ENCODE peak calls at places on chromosomes 4 and X, in ten cellular contexts. One of them, this sample, is unnamed.

GRCh38 chr4:78689700-78690318 is 86.3 kb upstream of the BMP2K start:
- DNase-seq in GM12865: no peak
- DNase-seq in BJ: no peak
- DNase-seq in pulmonary artery endothelial cell: no peak
- DNase-seq in SK-N-DZ: no peak
- DNase-seq in sigmoid colon: no peak
- DNase-seq in M059J: peak; percentile 61
- DNase-seq in Peyer's patch: no peak
- DNase-seq in NCI-H748 treated with DMSO at 0.1 percent for 48 hours: no peak
- DNase-seq in GM13976: no peak
- DNase-seq in this sample: no peak

GRCh38 chr4:1210971-1211370 is 38.0 kb downstream of the CTBP1 start:
- DNase-seq in GM12865: no peak
- DNase-seq in BJ: no peak
- DNase-seq in pulmonary artery endothelial cell: no peak
- DNase-seq in SK-N-DZ: no peak
- DNase-seq in sigmoid colon: peak; percentile 72
- DNase-seq in M059J: no peak
- DNase-seq in Peyer's patch: peak; percentile 42
- DNase-seq in NCI-H748 treated with DMSO at 0.1 percent for 48 hours: no peak
- DNase-seq in GM13976: no peak
- DNase-seq in this sample: no peak

GRCh38 chr4:3291969-3292570 is 751 bp upstream of the RGS12 start:
- DNase-seq in GM12865: no peak
- DNase-seq in BJ: no peak
- DNase-seq in pulmonary artery endothelial cell: no peak
- DNase-seq in SK-N-DZ: peak; percentile 36
- DNase-seq in sigmoid colon: peak; percentile 82
- DNase-seq in M059J: peak; percentile 72
- DNase-seq in Peyer's patch: peak; percentile 77
- DNase-seq in NCI-H748 treated with DMSO at 0.1 percent for 48 hours: no peak
- DNase-seq in GM13976: no peak
- DNase-seq in this sample: peak; percentile 23

GRCh38 chr4:55125087-55125721 is at the start of gene KDR:
- DNase-seq in GM12865: no peak
- DNase-seq in BJ: no peak
- DNase-seq in pulmonary artery endothelial cell: no peak
- DNase-seq in SK-N-DZ: no peak
- DNase-seq in sigmoid colon: no peak
- DNase-seq in M059J: peak; percentile 13
- DNase-seq in Peyer's patch: no peak
- DNase-seq in NCI-H748 treated with DMSO at 0.1 percent for 48 hours: no peak
- DNase-seq in GM13976: no peak
- DNase-seq in this sample: no peak

GRCh38 chr4:140149851-140150635 is 3.9 kb downstream of the MAML3 start:
- DNase-seq in GM12865: peak; percentile 24
- DNase-seq in BJ: no peak
- DNase-seq in pulmonary artery endothelial cell: no peak
- DNase-seq in SK-N-DZ: peak; percentile 57
- DNase-seq in sigmoid colon: peak; percentile 91
- DNase-seq in M059J: peak; percentile 69
- DNase-seq in Peyer's patch: peak; percentile 88
- DNase-seq in NCI-H748 treated with DMSO at 0.1 percent for 48 hours: peak; percentile 48
- DNase-seq in GM13976: peak; percentile 20
- DNase-seq in this sample: peak; percentile 75

GRCh38 chrX:12548341-12548740 is 242.9 kb upstream of the PRPS2 start:
- DNase-seq in GM12865: no peak
- DNase-seq in BJ: no peak
- DNase-seq in pulmonary artery endothelial cell: no peak
- DNase-seq in SK-N-DZ: no peak
- DNase-seq in sigmoid colon: no peak
- DNase-seq in M059J: no peak
- DNase-seq in Peyer's patch: no peak
- DNase-seq in NCI-H748 treated with DMSO at 0.1 percent for 48 hours: no peak
- DNase-seq in GM13976: no peak
- DNase-seq in this sample: no peak

GRCh38 chr4:3713817-3714641 is 52.2 kb upstream of the ADRA2C start:
- DNase-seq in GM12865: no peak
- DNase-seq in BJ: no peak
- DNase-seq in pulmonary artery endothelial cell: no peak
- DNase-seq in SK-N-DZ: no peak
- DNase-seq in sigmoid colon: no peak
- DNase-seq in M059J: no peak
- DNase-seq in Peyer's patch: no peak
- DNase-seq in NCI-H748 treated with DMSO at 0.1 percent for 48 hours: no peak
- DNase-seq in GM13976: no peak
- DNase-seq in this sample: no peak

GRCh38 chr4:109406337-109406931 is 27.2 kb upstream of the SEC24B start:
- DNase-seq in GM12865: peak; percentile 75
- DNase-seq in BJ: peak; percentile 11
- DNase-seq in pulmonary artery endothelial cell: no peak
- DNase-seq in SK-N-DZ: peak; percentile 40
- DNase-seq in sigmoid colon: no peak
- DNase-seq in M059J: peak; percentile 47
- DNase-seq in Peyer's patch: no peak
- DNase-seq in NCI-H748 treated with DMSO at 0.1 percent for 48 hours: no peak
- DNase-seq in GM13976: peak; percentile 50
- DNase-seq in this sample: peak; percentile 40

GRCh38 chr4:173316060-173316459 is 18.1 kb downstream of the HMGB2 start:
- DNase-seq in GM12865: no peak
- DNase-seq in BJ: no peak
- DNase-seq in pulmonary artery endothelial cell: no peak
- DNase-seq in SK-N-DZ: no peak
- DNase-seq in sigmoid colon: no peak
- DNase-seq in M059J: no peak
- DNase-seq in Peyer's patch: no peak
- DNase-seq in NCI-H748 treated with DMSO at 0.1 percent for 48 hours: no peak
- DNase-seq in GM13976: no peak
- DNase-seq in this sample: no peak

GRCh38 chrX:151920101-151920500 is 7.4 kb downstream of the MAGEA4 start:
- DNase-seq in GM12865: no peak
- DNase-seq in BJ: no peak
- DNase-seq in pulmonary artery endothelial cell: no peak
- DNase-seq in SK-N-DZ: no peak
- DNase-seq in sigmoid colon: no peak
- DNase-seq in M059J: no peak
- DNase-seq in Peyer's patch: no peak
- DNase-seq in NCI-H748 treated with DMSO at 0.1 percent for 48 hours: no peak
- DNase-seq in GM13976: no peak
- DNase-seq in this sample: no peak

GRCh38 chr4:112082954-112083586 is 62.2 kb upstream of the FAM241A start:
- DNase-seq in GM12865: no peak
- DNase-seq in BJ: peak; percentile 50
- DNase-seq in pulmonary artery endothelial cell: peak; percentile 99
- DNase-seq in SK-N-DZ: no peak
- DNase-seq in sigmoid colon: no peak
- DNase-seq in M059J: peak; percentile 94
- DNase-seq in Peyer's patch: peak; percentile 53
- DNase-seq in NCI-H748 treated with DMSO at 0.1 percent for 48 hours: no peak
- DNase-seq in GM13976: no peak
- DNase-seq in this sample: no peak

GRCh38 chrX:9052081-9052480 is 18.2 kb upstream of the FAM9B start:
- DNase-seq in GM12865: no peak
- DNase-seq in BJ: no peak
- DNase-seq in pulmonary artery endothelial cell: no peak
- DNase-seq in SK-N-DZ: no peak
- DNase-seq in sigmoid colon: no peak
- DNase-seq in M059J: no peak
- DNase-seq in Peyer's patch: no peak
- DNase-seq in NCI-H748 treated with DMSO at 0.1 percent for 48 hours: no peak
- DNase-seq in GM13976: no peak
- DNase-seq in this sample: no peak

GRCh38 chr4:106852416-106852815 is 183.7 kb downstream of the DKK2 start:
- DNase-seq in GM12865: no peak
- DNase-seq in BJ: no peak
- DNase-seq in pulmonary artery endothelial cell: no peak
- DNase-seq in SK-N-DZ: no peak
- DNase-seq in sigmoid colon: no peak
- DNase-seq in M059J: no peak
- DNase-seq in Peyer's patch: no peak
- DNase-seq in NCI-H748 treated with DMSO at 0.1 percent for 48 hours: no peak
- DNase-seq in GM13976: no peak
- DNase-seq in this sample: no peak

GRCh38 chr4:118773082-118773792 is 62.7 kb downstream of the SEC24D start:
- DNase-seq in GM12865: no peak
- DNase-seq in BJ: no peak
- DNase-seq in pulmonary artery endothelial cell: no peak
- DNase-seq in SK-N-DZ: no peak
- DNase-seq in sigmoid colon: no peak
- DNase-seq in M059J: no peak
- DNase-seq in Peyer's patch: no peak
- DNase-seq in NCI-H748 treated with DMSO at 0.1 percent for 48 hours: no peak
- DNase-seq in GM13976: no peak
- DNase-seq in this sample: no peak

GRCh38 chr4:114257516-114257915 is 278.1 kb upstream of the ARSJ start:
- DNase-seq in GM12865: no peak
- DNase-seq in BJ: no peak
- DNase-seq in pulmonary artery endothelial cell: no peak
- DNase-seq in SK-N-DZ: no peak
- DNase-seq in sigmoid colon: no peak
- DNase-seq in M059J: no peak
- DNase-seq in Peyer's patch: no peak
- DNase-seq in NCI-H748 treated with DMSO at 0.1 percent for 48 hours: no peak
- DNase-seq in GM13976: no peak
- DNase-seq in this sample: no peak

GRCh38 chr4:176563591-176563990 is 229.1 kb downstream of the VEGFC start:
- DNase-seq in GM12865: no peak
- DNase-seq in BJ: no peak
- DNase-seq in pulmonary artery endothelial cell: no peak
- DNase-seq in SK-N-DZ: no peak
- DNase-seq in sigmoid colon: no peak
- DNase-seq in M059J: no peak
- DNase-seq in Peyer's patch: no peak
- DNase-seq in NCI-H748 treated with DMSO at 0.1 percent for 48 hours: peak; percentile 40
- DNase-seq in GM13976: no peak
- DNase-seq in this sample: peak; percentile 63

GRCh38 chr4:8050555-8051206 is 107.9 kb downstream of the ABLIM2 start:
- DNase-seq in GM12865: no peak
- DNase-seq in BJ: no peak
- DNase-seq in pulmonary artery endothelial cell: no peak
- DNase-seq in SK-N-DZ: no peak
- DNase-seq in sigmoid colon: peak; percentile 93
- DNase-seq in M059J: peak; percentile 20
- DNase-seq in Peyer's patch: peak; percentile 64
- DNase-seq in NCI-H748 treated with DMSO at 0.1 percent for 48 hours: peak; percentile 75
- DNase-seq in GM13976: no peak
- DNase-seq in this sample: peak; percentile 72

GRCh38 chrX:43974076-43974475 is 886 bp upstream of the NDP start:
- DNase-seq in GM12865: no peak
- DNase-seq in BJ: no peak
- DNase-seq in pulmonary artery endothelial cell: no peak
- DNase-seq in SK-N-DZ: no peak
- DNase-seq in sigmoid colon: no peak
- DNase-seq in M059J: no peak
- DNase-seq in Peyer's patch: no peak
- DNase-seq in NCI-H748 treated with DMSO at 0.1 percent for 48 hours: no peak
- DNase-seq in GM13976: no peak
- DNase-seq in this sample: no peak

GRCh38 chr4:4714330-4714729 is 145.1 kb upstream of the MSX1 start:
- DNase-seq in GM12865: no peak
- DNase-seq in BJ: no peak
- DNase-seq in pulmonary artery endothelial cell: no peak
- DNase-seq in SK-N-DZ: no peak
- DNase-seq in sigmoid colon: no peak
- DNase-seq in M059J: peak; percentile 59
- DNase-seq in Peyer's patch: no peak
- DNase-seq in NCI-H748 treated with DMSO at 0.1 percent for 48 hours: no peak
- DNase-seq in GM13976: no peak
- DNase-seq in this sample: no peak

GRCh38 chr4:174702974-174703478 is 126.0 kb downstream of the GLRA3 start:
- DNase-seq in GM12865: no peak
- DNase-seq in BJ: no peak
- DNase-seq in pulmonary artery endothelial cell: no peak
- DNase-seq in SK-N-DZ: no peak
- DNase-seq in sigmoid colon: no peak
- DNase-seq in M059J: peak; percentile 25
- DNase-seq in Peyer's patch: no peak
- DNase-seq in NCI-H748 treated with DMSO at 0.1 percent for 48 hours: no peak
- DNase-seq in GM13976: no peak
- DNase-seq in this sample: no peak

GRCh38 chr4:138910201-138910913 is 105.2 kb upstream of the NOCT start:
- DNase-seq in GM12865: no peak
- DNase-seq in BJ: no peak
- DNase-seq in pulmonary artery endothelial cell: no peak
- DNase-seq in SK-N-DZ: no peak
- DNase-seq in sigmoid colon: no peak
- DNase-seq in M059J: peak; percentile 72
- DNase-seq in Peyer's patch: no peak
- DNase-seq in NCI-H748 treated with DMSO at 0.1 percent for 48 hours: peak; percentile 96
- DNase-seq in GM13976: no peak
- DNase-seq in this sample: peak; percentile 58

GRCh38 chr4:121125486-121125885 is 38.6 kb downstream of the TNIP3 start:
- DNase-seq in GM12865: no peak
- DNase-seq in BJ: no peak
- DNase-seq in pulmonary artery endothelial cell: no peak
- DNase-seq in SK-N-DZ: no peak
- DNase-seq in sigmoid colon: no peak
- DNase-seq in M059J: no peak
- DNase-seq in Peyer's patch: no peak
- DNase-seq in NCI-H748 treated with DMSO at 0.1 percent for 48 hours: no peak
- DNase-seq in GM13976: no peak
- DNase-seq in this sample: no peak

GRCh38 chr4:15888515-15888914 is 50.0 kb downstream of the FGFBP1 start:
- DNase-seq in GM12865: no peak
- DNase-seq in BJ: no peak
- DNase-seq in pulmonary artery endothelial cell: no peak
- DNase-seq in SK-N-DZ: no peak
- DNase-seq in sigmoid colon: no peak
- DNase-seq in M059J: no peak
- DNase-seq in Peyer's patch: no peak
- DNase-seq in NCI-H748 treated with DMSO at 0.1 percent for 48 hours: no peak
- DNase-seq in GM13976: no peak
- DNase-seq in this sample: no peak

GRCh38 chr4:138010639-138011038 is 231.5 kb downstream of the SLC7A11 start:
- DNase-seq in GM12865: peak; percentile 15
- DNase-seq in BJ: no peak
- DNase-seq in pulmonary artery endothelial cell: no peak
- DNase-seq in SK-N-DZ: no peak
- DNase-seq in sigmoid colon: no peak
- DNase-seq in M059J: no peak
- DNase-seq in Peyer's patch: no peak
- DNase-seq in NCI-H748 treated with DMSO at 0.1 percent for 48 hours: no peak
- DNase-seq in GM13976: no peak
- DNase-seq in this sample: no peak

GRCh38 chr4:110231869-110232268 is 33.5 kb upstream of the ELOVL6 start:
- DNase-seq in GM12865: no peak
- DNase-seq in BJ: no peak
- DNase-seq in pulmonary artery endothelial cell: no peak
- DNase-seq in SK-N-DZ: no peak
- DNase-seq in sigmoid colon: no peak
- DNase-seq in M059J: no peak
- DNase-seq in Peyer's patch: no peak
- DNase-seq in NCI-H748 treated with DMSO at 0.1 percent for 48 hours: no peak
- DNase-seq in GM13976: no peak
- DNase-seq in this sample: no peak

GRCh38 chr4:110869114-110869513 is 246.2 kb upstream of the PITX2 start:
- DNase-seq in GM12865: no peak
- DNase-seq in BJ: peak; percentile 62
- DNase-seq in pulmonary artery endothelial cell: no peak
- DNase-seq in SK-N-DZ: no peak
- DNase-seq in sigmoid colon: no peak
- DNase-seq in M059J: peak; percentile 74
- DNase-seq in Peyer's patch: no peak
- DNase-seq in NCI-H748 treated with DMSO at 0.1 percent for 48 hours: no peak
- DNase-seq in GM13976: no peak
- DNase-seq in this sample: no peak

This sample was measured in NCI-H526 treated with DMSO at 0.1 percent for 48 hours.